ENCODE peak calls at places on chromosome 4, in ten cellular contexts. O is foreskin fibroblast, X is Calu3, Z is occipital lobe, H is uterus, K is astrocyte of the spinal cord, P is iPS-NIHi11, N is iris pigment epithelial cell, D is right cardiac atrium, E is H4. R is an unnamed sample.

GRCh38 chr4:76809594-76810305 is 88.2 kb downstream of the SOWAHB start:
- DNase-seq in O (peak), X (no peak), Z (no peak), H (no peak), K (no peak), P (no peak), N (peak), D (peak), E (no peak), R (no peak)

GRCh38 chr4:106264331-106264728 is 51.7 kb downstream of the TBCK start:
- DNase-seq in O (no peak), X (no peak), Z (no peak), H (no peak), K (no peak), P (no peak), N (peak), D (no peak), E (no peak), R (no peak)

GRCh38 chr4:140332734-140333133 is 40.7 kb upstream of the SCOC start:
- DNase-seq in O (no peak), X (no peak), Z (no peak), H (no peak), K (no peak), P (no peak), N (no peak), D (no peak), E (no peak), R (no peak)

GRCh38 chr4:140904904-140905303 is 148.7 kb upstream of the TBC1D9 start:
- DNase-seq in O (no peak), X (no peak), Z (peak), H (no peak), K (no peak), P (no peak), N (no peak), D (no peak), E (no peak), R (no peak)

GRCh38 chr4:178356725-178357124 is 914.5 kb upstream of the AGA start:
- DNase-seq in O (no peak), X (no peak), Z (no peak), H (no peak), K (no peak), P (no peak), N (no peak), D (no peak), E (no peak), R (no peak)

GRCh38 chr4:21992330-21992729 is 43.8 kb upstream of the KCNIP4 start:
- DNase-seq in O (no peak), X (no peak), Z (no peak), H (no peak), K (peak), P (no peak), N (peak), D (no peak), E (no peak), R (peak)

GRCh38 chr4:71296945-71297344 is 41.9 kb upstream of the SLC4A4 start:
- DNase-seq in O (no peak), X (peak), Z (no peak), H (no peak), K (peak), P (no peak), N (no peak), D (no peak), E (no peak), R (no peak)

GRCh38 chr4:1207603-1208265 is 35.4 kb upstream of the SPON2 start:
- DNase-seq in O (peak), X (no peak), Z (peak), H (peak), K (peak), P (peak), N (peak), D (peak), E (no peak), R (no peak)

GRCh38 chr4:52657630-52658501 is 1.2 kb downstream of the USP46 start:
- DNase-seq in O (peak), X (no peak), Z (peak), H (no peak), K (peak), P (peak), N (peak), D (no peak), E (peak), R (no peak)

GRCh38 chr4:184447664-184448063 is 26.7 kb downstream of the IRF2 start:
- DNase-seq in O (no peak), X (no peak), Z (no peak), H (no peak), K (no peak), P (peak), N (no peak), D (no peak), E (peak), R (no peak)

GRCh38 chr4:126028871-126029270 is 714.1 kb downstream of the FAT4 start:
- DNase-seq in O (no peak), X (no peak), Z (no peak), H (no peak), K (peak), P (no peak), N (peak), D (no peak), E (no peak), R (no peak)

GRCh38 chr4:3524349-3524748 is 7.9 kb downstream of the LRPAP1 start:
- DNase-seq in O (no peak), X (no peak), Z (no peak), H (no peak), K (no peak), P (no peak), N (no peak), D (peak), E (no peak), R (no peak)

GRCh38 chr4:8336412-8337075 is 67.0 kb downstream of the HTRA3 start:
- DNase-seq in O (peak), X (no peak), Z (no peak), H (no peak), K (no peak), P (no peak), N (peak), D (no peak), E (no peak), R (no peak)

GRCh38 chr4:48939785-48940184 is 33.2 kb upstream of the OCIAD2 start:
- DNase-seq in O (peak), X (peak), Z (no peak), H (no peak), K (peak), P (peak), N (peak), D (no peak), E (peak), R (peak)

GRCh38 chr4:140255467-140255866 is 101.5 kb upstream of the MAML3 start:
- DNase-seq in O (no peak), X (no peak), Z (no peak), H (no peak), K (no peak), P (no peak), N (peak), D (no peak), E (no peak), R (no peak)

GRCh38 chr4:48698029-48698901 is 81.8 kb downstream of the FRYL start:
- DNase-seq in O (peak), X (peak), Z (no peak), H (peak), K (peak), P (no peak), N (peak), D (peak), E (peak), R (peak)